ENCODE peak calls at places on chromosomes 6 and 20, in nine cellular contexts. I is A549, P is GM12878, X is HCT116, J is Panc1, A is GM23338, G is SK-N-SH, N is K562, H is HepG2. O is an unnamed sample.
A peak's percentile ranks its signal among the peaks of the same experiment; 100 is the strongest.

GRCh38 chr20:56431451-56431850 is 19.4 kb downstream of the CASS4 start:
- DNase-seq in I (no peak), P (no peak), X (no peak), J (no peak), A (no peak), G (no peak), N (no peak), H (no peak), O (no peak)

GRCh38 chr6:56242343-56242742 is 5.0 kb downstream of the COL21A1 start:
- DNase-seq in I (no peak), P (no peak), X (no peak), J (no peak), A (no peak), G (no peak), N (no peak), H (no peak), O (no peak)

GRCh38 chr6:90068264-90068663 is 174.0 kb downstream of the GJA10 start:
- DNase-seq in I (peak; percentile 7), P (no peak), X (peak; percentile 53), J (no peak), A (no peak), G (no peak), N (peak; percentile 60), H (no peak), O (no peak)

GRCh38 chr6:113909224-113909856 is 52.2 kb downstream of the MARCKS start:
- DNase-seq in I (peak; percentile 47), P (peak; percentile 7), X (peak; percentile 36), J (peak; percentile 39), A (peak; percentile 89), G (peak; percentile 63), N (peak; percentile 49), H (peak; percentile 45), O (peak; percentile 1)

GRCh38 chr20:39861381-39861780 is 827.7 kb downstream of the MAFB start:
- DNase-seq in I (no peak), P (no peak), X (no peak), J (no peak), A (no peak), G (no peak), N (no peak), H (no peak), O (no peak)

GRCh38 chr6:29946787-29947186 is 4.5 kb downstream of the HLA-A start:
- DNase-seq in I (no peak), P (no peak), X (no peak), J (no peak), A (no peak), G (no peak), N (no peak), H (no peak), O (no peak)

GRCh38 chr6:118668761-118669411 is 17.5 kb upstream of the CEP85L start:
- DNase-seq in I (no peak), P (no peak), X (no peak), J (no peak), A (no peak), G (no peak), N (no peak), H (no peak), O (no peak)

GRCh38 chr6:9140861-9141534 is 705.7 kb upstream of the SLC35B3 start:
- DNase-seq in I (no peak), P (no peak), X (no peak), J (peak; percentile 71), A (no peak), G (no peak), N (no peak), H (no peak), O (no peak)

GRCh38 chr6:72826033-72826432 is 204.2 kb downstream of the KCNQ5 start:
- DNase-seq in I (no peak), P (no peak), X (no peak), J (no peak), A (no peak), G (no peak), N (no peak), H (no peak), O (no peak)
- TF ChIP-seq REST in I (no peak), P (no peak), X (no peak), J (no peak), A (no peak), G (no peak), N (no peak), H (no peak), O (no peak)

GRCh38 chr6:527989-528673 is 128.8 kb downstream of the HUS1B start:
- DNase-seq in I (no peak), P (no peak), X (no peak), J (no peak), A (no peak), G (no peak), N (no peak), H (no peak), O (no peak)

GRCh38 chr6:530425-530824 is 126.5 kb downstream of the HUS1B start:
- DNase-seq in I (no peak), P (no peak), X (no peak), J (no peak), A (no peak), G (no peak), N (no peak), H (no peak), O (no peak)

GRCh38 chr6:520820-521219 is 129.3 kb downstream of the IRF4 start:
- DNase-seq in I (no peak), P (no peak), X (no peak), J (no peak), A (no peak), G (no peak), N (no peak), H (no peak), O (no peak)

GRCh38 chr6:528989-529388 is 127.9 kb downstream of the HUS1B start:
- DNase-seq in I (no peak), P (no peak), X (no peak), J (no peak), A (no peak), G (no peak), N (no peak), H (no peak), O (no peak)

GRCh38 chr6:524803-525202 is 132.1 kb downstream of the HUS1B start:
- DNase-seq in I (no peak), P (no peak), X (no peak), J (no peak), A (no peak), G (no peak), N (no peak), H (no peak), O (no peak)
- TF ChIP-seq REST in I (no peak), P (no peak), X (no peak), J (no peak), A (no peak), G (no peak), N (no peak), H (no peak), O (no peak)

DNA sequence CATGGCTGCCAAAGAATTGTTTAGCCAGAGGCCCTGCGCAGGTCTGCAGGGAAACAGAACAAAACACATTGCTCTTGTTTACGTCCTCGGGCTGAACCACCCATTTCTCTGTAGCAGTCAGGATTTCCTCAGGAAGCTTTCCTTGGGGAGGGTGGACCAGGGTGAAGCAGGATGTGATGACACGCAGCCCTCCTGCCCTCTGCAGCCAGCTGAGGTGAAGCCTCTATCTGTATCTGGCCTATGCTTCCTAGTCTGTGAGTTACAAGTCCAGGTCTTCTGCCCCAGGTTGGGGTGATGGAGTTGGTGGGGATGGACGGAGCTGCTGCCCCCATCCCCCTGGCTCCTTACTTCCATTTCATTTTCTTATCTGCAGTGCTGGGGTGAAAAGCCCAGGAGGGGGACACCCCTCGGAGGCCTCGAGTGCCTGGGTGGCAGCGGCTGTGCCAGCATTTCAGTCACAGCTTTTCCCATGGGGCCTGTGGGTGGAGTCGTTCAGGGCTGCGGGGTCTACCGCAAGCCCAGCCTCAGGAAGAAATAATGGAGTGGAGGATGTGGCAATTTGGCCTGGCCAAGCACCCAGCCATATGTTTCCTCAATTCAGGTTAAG is 24.9 kb downstream of the SASH1 start:
- DNase-seq in I (no peak), P (no peak), X (no peak), J (no peak), A (peak; percentile 42), G (no peak), N (no peak), H (no peak), O (no peak)
- TF ChIP-seq REST in I (no peak), P (no peak), X (no peak), J (no peak), A (no peak), G (no peak), N (no peak), H (no peak), O (no peak)

GRCh38 chr20:62924567-62925419 is 1.5 kb downstream of the DIDO1 start:
- DNase-seq in I (peak; percentile 42), P (no peak), X (no peak), J (no peak), A (no peak), G (peak; percentile 30), N (no peak), H (peak; percentile 56), O (peak; percentile 41)
- TF ChIP-seq REST in I (no peak), P (no peak), X (no peak), J (no peak), A (no peak), G (no peak), N (no peak), H (no peak), O (no peak)

DNA sequence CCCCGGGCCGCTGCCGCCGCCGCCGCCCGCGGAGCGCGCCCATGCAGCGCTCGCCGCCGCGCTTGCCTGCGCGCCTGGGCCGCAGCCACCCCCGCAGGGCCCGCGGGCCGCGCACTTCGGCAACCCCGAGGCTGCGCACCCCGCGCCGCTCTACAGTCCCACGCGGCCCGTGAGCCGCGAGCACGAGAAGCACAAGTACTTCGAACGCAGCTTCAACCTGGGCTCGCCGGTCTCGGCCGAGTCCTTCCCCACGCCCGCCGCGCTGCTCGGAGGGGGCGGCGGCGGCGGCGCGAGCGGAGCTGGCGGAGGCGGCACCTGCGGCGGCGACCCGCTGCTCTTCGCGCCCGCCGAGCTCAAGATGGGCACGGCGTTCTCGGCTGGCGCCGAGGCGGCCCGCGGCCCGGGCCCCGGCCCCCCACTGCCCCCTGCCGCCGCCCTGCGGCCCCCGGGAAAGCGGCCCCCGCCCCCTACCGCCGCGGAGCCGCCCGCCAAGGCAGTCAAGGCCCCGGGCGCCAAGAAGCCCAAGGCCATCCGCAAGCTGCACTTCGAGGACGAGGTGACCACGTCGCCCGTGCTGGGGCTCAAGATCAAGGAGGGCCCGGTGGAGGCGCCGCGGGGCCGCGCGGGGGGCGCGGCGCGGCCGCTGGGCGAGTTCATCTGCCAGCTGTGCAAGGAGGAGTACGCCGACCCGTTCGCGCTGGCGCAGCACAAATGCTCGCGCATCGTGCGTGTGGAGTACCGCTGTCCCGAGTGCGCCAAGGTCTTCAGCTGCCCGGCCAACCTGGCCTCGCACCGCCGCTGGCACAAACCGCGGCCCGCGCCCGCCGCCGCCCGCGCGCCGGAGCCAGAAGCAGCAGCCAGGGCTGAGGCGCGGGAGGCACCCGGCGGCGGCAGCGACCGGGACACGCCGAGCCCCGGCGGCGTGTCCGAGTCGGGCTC is 779 bp downstream of the INSM1 start:
- DNase-seq in I (peak; percentile 16), P (no peak), X (no peak), J (no peak), A (peak; percentile 10), G (peak; percentile 50), N (no peak), H (no peak), O (no peak)
- TF ChIP-seq REST in I (no peak), P (no peak), X (no peak), J (no peak), A (no peak), G (no peak), N (no peak), H (no peak), O (no peak)

DNA sequence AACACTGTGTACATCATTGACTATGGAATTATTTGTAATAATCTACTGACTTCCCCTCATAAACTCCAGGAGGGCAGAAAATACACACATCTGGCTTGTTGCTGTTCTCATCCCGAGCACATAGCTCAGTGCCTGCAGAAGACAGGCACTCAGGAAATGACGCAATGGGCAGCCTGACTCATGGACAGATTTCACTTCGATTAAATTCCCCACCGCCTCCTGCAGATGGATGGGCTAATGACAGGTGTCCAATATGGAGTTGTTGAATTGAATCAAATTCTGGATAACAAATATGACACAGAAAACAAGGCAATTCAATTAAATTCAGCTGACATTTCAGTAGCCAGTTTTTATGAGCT is 9.1 kb downstream of the ANKRD60 start:
- DNase-seq in I (peak; percentile 51), P (no peak), X (no peak), J (no peak), A (no peak), G (no peak), N (no peak), H (no peak), O (no peak)
- TF ChIP-seq REST in I (no peak), P (no peak), X (no peak), J (no peak), A (no peak), G (no peak), N (no peak), H (no peak), O (no peak)

O was measured in HL-60.